ENCODE peak calls at places on chromosome 21, in ten cellular contexts. Y is psoas muscle, C is HL-60, X is K562, V is mammary epithelial cell, S is PC-9, T is tibial nerve, J is neural progenitor cell, A is transverse colon, H is cardiac muscle cell. G is an unnamed sample.

GRCh38 chr21:27580276-27580675 is 613.4 kb upstream of the ADAMTS5 start:
- DNase-seq in Y (no peak), S (no peak), A (no peak), J (no peak), T (no peak), C (no peak), X (no peak), H (no peak), V (peak), G (no peak)

GRCh38 chr21:33981341-33982101 is 65.9 kb upstream of the ATP5PO start:
- DNase-seq in V (no peak), J (no peak), H (peak), T (no peak), S (no peak), X (no peak), Y (peak), C (no peak), A (no peak), G (no peak)

GRCh38 chr21:35046880-35047229 is 2.2 kb downstream of the RUNX1 start:
- DNase-seq in J (no peak), C (peak), S (peak), H (no peak), T (no peak), V (no peak), X (no peak), Y (peak), A (no peak), G (no peak)

GRCh38 chr21:41612674-41613250 is 104.8 kb upstream of the TMPRSS2 start:
- DNase-seq in Y (peak), X (peak), C (no peak), V (peak), H (peak), A (peak), S (peak), T (peak), J (peak), G (peak)

GRCh38 chr21:40847956-40848355 is 998 bp upstream of the DSCAM start:
- DNase-seq in S (no peak), Y (no peak), J (peak), X (no peak), A (no peak), H (no peak), C (no peak), V (no peak), T (no peak), G (no peak)

GRCh38 chr21:33380483-33380998 is 22.7 kb upstream of the IFNGR2 start:
- DNase-seq in V (peak), S (peak), A (peak), C (peak), Y (peak), T (peak), H (peak), X (peak), J (no peak), G (peak)

GRCh38 chr21:43933146-43933673 is 68.2 kb downstream of the AGPAT3 start:
- DNase-seq in A (no peak), T (no peak), H (no peak), Y (peak), C (no peak), V (no peak), S (no peak), X (no peak), J (no peak), G (no peak)

GRCh38 chr21:43320526-43320925 is 106.4 kb downstream of the SIK1 start:
- DNase-seq in T (no peak), V (no peak), A (no peak), H (no peak), J (no peak), X (no peak), C (no peak), S (no peak), Y (no peak), G (no peak)

GRCh38 chr21:38918629-38919346 is 113.1 kb downstream of the ETS2 start:
- DNase-seq in J (no peak), C (no peak), X (no peak), H (no peak), A (peak), Y (no peak), V (no peak), S (peak), T (no peak), G (no peak)

GRCh38 chr21:39651206-39651605 is 38.5 kb downstream of the B3GALT5 start:
- DNase-seq in T (no peak), V (no peak), S (no peak), A (no peak), H (no peak), Y (no peak), C (no peak), J (no peak), X (no peak), G (no peak)

GRCh38 chr21:32329331-32329730 is 30.7 kb downstream of the MRAP start:
- DNase-seq in A (no peak), C (no peak), S (no peak), X (no peak), H (peak), Y (no peak), V (no peak), T (no peak), J (no peak), G (peak)

GRCh38 chr21:31873696-31874599 is 1.1 kb downstream of the HUNK start:
- DNase-seq in H (peak), A (peak), S (no peak), C (peak), T (no peak), X (peak), Y (peak), J (peak), V (no peak), G (peak)

GRCh38 chr21:38544681-38545080 is 46.4 kb upstream of the ERG start:
- DNase-seq in T (no peak), V (peak), Y (no peak), C (no peak), X (no peak), A (no peak), H (no peak), S (no peak), J (no peak), G (no peak)

GRCh38 chr21:39518055-39518844 is 66.5 kb downstream of the SH3BGR start:
- DNase-seq in T (no peak), H (peak), A (peak), X (peak), Y (no peak), S (peak), J (peak), V (peak), C (peak), G (peak)

GRCh38 chr21:25360593-25360992 is 246.7 kb downstream of the MRPL39 start:
- DNase-seq in T (no peak), Y (no peak), S (no peak), A (no peak), J (no peak), X (no peak), H (no peak), V (no peak), C (no peak), G (no peak)
- TF ChIP-seq CTCF in T (no peak), Y (no peak), S (no peak), A (no peak), J (peak), X (no peak), H (peak), V (no peak), C (peak), G (no peak)

GRCh38 chr21:46226920-46227599 is 1.5 kb downstream of the LSS start:
- DNase-seq in A (no peak), H (peak), C (no peak), S (no peak), J (no peak), V (peak), Y (no peak), X (peak), T (no peak), G (no peak)
- H3K4me3 ChIP-seq in A (peak), H (peak), C (peak), S (peak), J (peak), V (peak), Y (peak), X (peak), T (peak), G (no peak)

GRCh38 chr21:15063081-15063820 is 1.5 kb downstream of the NRIP1 start:
- DNase-seq in X (peak), V (peak), Y (no peak), S (no peak), T (no peak), J (peak), C (no peak), A (no peak), H (peak), G (no peak)
- H3K27ac ChIP-seq in X (peak), V (peak), Y (peak), S (peak), T (peak), J (peak), C (peak), A (peak), H (peak), G (peak)

GRCh38 chr21:18495553-18495952 is 92.0 kb upstream of the TMPRSS15 start:
- DNase-seq in C (no peak), A (no peak), V (no peak), T (no peak), S (no peak), J (no peak), Y (no peak), X (no peak), H (no peak), G (no peak)

GRCh38 chr21:18498428-18498827 is 94.8 kb upstream of the TMPRSS15 start:
- DNase-seq in S (no peak), T (no peak), C (no peak), V (no peak), H (no peak), A (no peak), Y (no peak), X (no peak), J (no peak), G (no peak)

DNA sequence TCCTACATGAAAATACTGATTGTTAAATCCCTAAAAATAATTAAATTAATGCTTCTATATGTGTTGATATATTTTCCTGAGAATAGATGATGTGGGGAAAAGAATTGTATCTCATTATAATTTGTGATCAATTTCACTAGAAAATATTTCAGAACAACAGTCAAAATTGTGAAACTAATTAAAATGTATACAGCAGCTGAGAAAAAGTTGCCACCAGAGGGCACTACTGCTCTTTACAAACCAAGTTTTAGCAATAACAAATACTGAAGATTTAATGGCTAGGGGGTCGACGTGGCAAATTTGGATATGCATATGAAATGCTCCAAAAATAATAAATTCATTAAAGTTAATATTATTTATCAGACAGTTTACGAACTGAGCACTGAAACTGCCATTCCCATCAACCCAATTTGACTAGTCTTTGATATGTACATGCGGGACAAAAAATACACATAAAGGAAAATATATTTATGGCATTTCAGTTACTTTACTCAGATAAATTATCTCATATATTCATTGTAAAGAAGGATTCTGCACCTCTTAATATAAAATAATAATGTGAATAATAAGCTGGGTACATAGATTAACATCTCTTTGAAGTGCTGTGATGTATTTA is 96.3 kb upstream of the TMPRSS15 start:
- DNase-seq in J (peak), S (no peak), T (peak), C (peak), Y (no peak), A (peak), X (peak), H (peak), V (no peak), G (peak)
- TF ChIP-seq CTCF in J (peak), S (peak), T (peak), C (peak), Y (peak), A (peak), X (peak), H (peak), V (peak), G (peak)

GRCh38 chr21:36202721-36203602 is 46.3 kb downstream of the DOP1B start:
- DNase-seq in X (no peak), A (no peak), V (no peak), S (peak), H (no peak), J (no peak), Y (no peak), C (no peak), T (no peak), G (no peak)
- H3K4me3 ChIP-seq in X (no peak), A (no peak), V (no peak), S (no peak), H (no peak), J (no peak), Y (no peak), C (no peak), T (no peak), G (no peak)

G was measured in adrenal gland.